ENCODE peak calls at places on chromosomes 11 and 22, in eight cellular contexts. One of them, this sample, is unnamed.

GRCh38 chr11:29293825-29294224 is 723.0 kb downstream of the KCNA4 start:
- DNase-seq in iris pigment epithelial cell: peak
- DNase-seq in retina: no peak
- DNase-seq in stimulated activated naive CD4-positive, alpha-beta T cell: no peak
- DNase-seq in AG09319: no peak
- DNase-seq in lung microvascular endothelial cell: peak
- DNase-seq in RKO: peak
- DNase-seq in germinal center: no peak
- DNase-seq in this sample: no peak

GRCh38 chr11:61075891-61076290 is 26.4 kb upstream of the CD5 start:
- DNase-seq in AG09319: no peak
- DNase-seq in stimulated activated naive CD4-positive, alpha-beta T cell: no peak
- DNase-seq in lung microvascular endothelial cell: no peak
- DNase-seq in germinal center: no peak
- DNase-seq in RKO: no peak
- DNase-seq in retina: no peak
- DNase-seq in iris pigment epithelial cell: peak
- DNase-seq in this sample: no peak

GRCh38 chr11:74746868-74747267 is 1.8 kb upstream of the RNF169 start:
- DNase-seq in AG09319: no peak
- DNase-seq in iris pigment epithelial cell: no peak
- DNase-seq in retina: no peak
- DNase-seq in germinal center: no peak
- DNase-seq in RKO: no peak
- DNase-seq in lung microvascular endothelial cell: no peak
- DNase-seq in stimulated activated naive CD4-positive, alpha-beta T cell: no peak
- DNase-seq in this sample: no peak

GRCh38 chr11:68050371-68050841 is 11.6 kb downstream of the TCIRG1 start:
- DNase-seq in AG09319: no peak
- DNase-seq in RKO: no peak
- DNase-seq in lung microvascular endothelial cell: no peak
- DNase-seq in stimulated activated naive CD4-positive, alpha-beta T cell: no peak
- DNase-seq in germinal center: no peak
- DNase-seq in retina: no peak
- DNase-seq in iris pigment epithelial cell: no peak
- DNase-seq in this sample: no peak

GRCh38 chr11:26229270-26229669 is 102.7 kb upstream of the ANO3 start:
- DNase-seq in germinal center: no peak
- DNase-seq in AG09319: no peak
- DNase-seq in RKO: peak
- DNase-seq in iris pigment epithelial cell: peak
- DNase-seq in stimulated activated naive CD4-positive, alpha-beta T cell: no peak
- DNase-seq in retina: no peak
- DNase-seq in lung microvascular endothelial cell: peak
- DNase-seq in this sample: no peak

GRCh38 chr22:35684270-35684700 is 33.4 kb upstream of the APOL5 start:
- DNase-seq in stimulated activated naive CD4-positive, alpha-beta T cell: no peak
- DNase-seq in germinal center: no peak
- DNase-seq in AG09319: peak
- DNase-seq in RKO: no peak
- DNase-seq in iris pigment epithelial cell: peak
- DNase-seq in lung microvascular endothelial cell: peak
- DNase-seq in retina: no peak
- DNase-seq in this sample: no peak

GRCh38 chr11:27290261-27290660 is 72.8 kb downstream of the CCDC34 start:
- DNase-seq in AG09319: no peak
- DNase-seq in germinal center: no peak
- DNase-seq in retina: no peak
- DNase-seq in RKO: no peak
- DNase-seq in stimulated activated naive CD4-positive, alpha-beta T cell: no peak
- DNase-seq in iris pigment epithelial cell: no peak
- DNase-seq in lung microvascular endothelial cell: no peak
- DNase-seq in this sample: no peak

GRCh38 chr11:72100009-72100408 is 3.1 kb downstream of the LAMTOR1 start:
- DNase-seq in retina: no peak
- DNase-seq in stimulated activated naive CD4-positive, alpha-beta T cell: no peak
- DNase-seq in RKO: no peak
- DNase-seq in germinal center: no peak
- DNase-seq in AG09319: no peak
- DNase-seq in iris pigment epithelial cell: no peak
- DNase-seq in lung microvascular endothelial cell: no peak
- DNase-seq in this sample: no peak

GRCh38 chr22:43796567-43796966 is 15.5 kb downstream of the EFCAB6 start:
- DNase-seq in iris pigment epithelial cell: peak
- DNase-seq in lung microvascular endothelial cell: no peak
- DNase-seq in retina: peak
- DNase-seq in AG09319: peak
- DNase-seq in germinal center: no peak
- DNase-seq in RKO: peak
- DNase-seq in stimulated activated naive CD4-positive, alpha-beta T cell: no peak
- DNase-seq in this sample: no peak

GRCh38 chr11:112599861-112600533 is 339.3 kb upstream of the PLET1 start:
- DNase-seq in stimulated activated naive CD4-positive, alpha-beta T cell: no peak
- DNase-seq in AG09319: no peak
- DNase-seq in RKO: no peak
- DNase-seq in retina: no peak
- DNase-seq in iris pigment epithelial cell: peak
- DNase-seq in germinal center: no peak
- DNase-seq in lung microvascular endothelial cell: peak
- DNase-seq in this sample: no peak

GRCh38 chr11:120258661-120259060 is 18.7 kb downstream of the POU2F3 start:
- DNase-seq in RKO: no peak
- DNase-seq in retina: no peak
- DNase-seq in lung microvascular endothelial cell: no peak
- DNase-seq in germinal center: no peak
- DNase-seq in AG09319: no peak
- DNase-seq in stimulated activated naive CD4-positive, alpha-beta T cell: no peak
- DNase-seq in iris pigment epithelial cell: no peak
- DNase-seq in this sample: no peak

GRCh38 chr11:102791271-102792036 is 6.5 kb downstream of the MMP1 start:
- DNase-seq in germinal center: no peak
- DNase-seq in iris pigment epithelial cell: peak
- DNase-seq in stimulated activated naive CD4-positive, alpha-beta T cell: no peak
- DNase-seq in RKO: peak
- DNase-seq in retina: no peak
- DNase-seq in lung microvascular endothelial cell: no peak
- DNase-seq in AG09319: no peak
- DNase-seq in this sample: no peak

GRCh38 chr11:94958118-94958517 is 15.2 kb downstream of the CWC15 start:
- DNase-seq in stimulated activated naive CD4-positive, alpha-beta T cell: no peak
- DNase-seq in AG09319: no peak
- DNase-seq in germinal center: no peak
- DNase-seq in retina: no peak
- DNase-seq in lung microvascular endothelial cell: no peak
- DNase-seq in iris pigment epithelial cell: peak
- DNase-seq in RKO: no peak
- DNase-seq in this sample: no peak

GRCh38 chr22:46085831-46086576 is 64.3 kb upstream of the PPARA start:
- DNase-seq in RKO: no peak
- DNase-seq in lung microvascular endothelial cell: no peak
- DNase-seq in retina: no peak
- DNase-seq in germinal center: no peak
- DNase-seq in stimulated activated naive CD4-positive, alpha-beta T cell: no peak
- DNase-seq in AG09319: peak
- DNase-seq in iris pigment epithelial cell: no peak
- DNase-seq in this sample: no peak

GRCh38 chr11:77206264-77207018 is 78.4 kb downstream of the MYO7A start:
- DNase-seq in RKO: no peak
- DNase-seq in lung microvascular endothelial cell: no peak
- DNase-seq in retina: no peak
- DNase-seq in iris pigment epithelial cell: no peak
- DNase-seq in AG09319: no peak
- DNase-seq in stimulated activated naive CD4-positive, alpha-beta T cell: no peak
- DNase-seq in germinal center: no peak
- DNase-seq in this sample: peak

GRCh38 chr11:125464266-125464662 is 31.8 kb downstream of the FEZ1 start:
- DNase-seq in iris pigment epithelial cell: peak
- DNase-seq in RKO: no peak
- DNase-seq in germinal center: no peak
- DNase-seq in lung microvascular endothelial cell: no peak
- DNase-seq in stimulated activated naive CD4-positive, alpha-beta T cell: no peak
- DNase-seq in retina: no peak
- DNase-seq in AG09319: no peak
- DNase-seq in this sample: no peak

GRCh38 chr11:85947431-85948272 is 92.5 kb downstream of the CCDC83 start:
- DNase-seq in germinal center: no peak
- DNase-seq in iris pigment epithelial cell: peak
- DNase-seq in lung microvascular endothelial cell: peak
- DNase-seq in AG09319: peak
- DNase-seq in RKO: peak
- DNase-seq in retina: no peak
- DNase-seq in stimulated activated naive CD4-positive, alpha-beta T cell: no peak
- DNase-seq in this sample: no peak

GRCh38 chr22:32200752-32201151 is 4.1 kb downstream of the RFPL2 start:
- DNase-seq in lung microvascular endothelial cell: no peak
- DNase-seq in AG09319: no peak
- DNase-seq in RKO: no peak
- DNase-seq in retina: no peak
- DNase-seq in germinal center: no peak
- DNase-seq in stimulated activated naive CD4-positive, alpha-beta T cell: no peak
- DNase-seq in iris pigment epithelial cell: no peak
- DNase-seq in this sample: no peak

This sample was measured in ascending aorta.